ENCODE peak calls at places on chromosomes 16 and 17, in ten cellular contexts. One of them, this sample, is unnamed.

GRCh38 chr17:27947005-27947406 is 53.8 kb upstream of the LYRM9 start:
- DNase-seq in pancreas: no peak
- DNase-seq in dorsolateral prefrontal cortex: peak; percentile 52
- DNase-seq in CD8-positive, alpha-beta memory T cell: no peak
- DNase-seq in ovary: no peak
- DNase-seq in GM12865: no peak
- DNase-seq in GM23248: no peak
- DNase-seq in IMR-90: no peak
- DNase-seq in uterus: no peak
- DNase-seq in fibroblast of pulmonary artery: no peak
- DNase-seq in this sample: no peak

GRCh38 chr16:88789593-88789992 is 4.6 kb upstream of the PIEZO1 start:
- DNase-seq in fibroblast of pulmonary artery: no peak
- DNase-seq in IMR-90: no peak
- DNase-seq in uterus: no peak
- DNase-seq in GM23248: no peak
- DNase-seq in GM12865: no peak
- DNase-seq in pancreas: no peak
- DNase-seq in ovary: no peak
- DNase-seq in dorsolateral prefrontal cortex: no peak
- DNase-seq in CD8-positive, alpha-beta memory T cell: no peak
- DNase-seq in this sample: no peak

GRCh38 chr16:5036228-5037156 is 2.8 kb upstream of the NAGPA start:
- DNase-seq in GM12865: peak; percentile 46
- DNase-seq in uterus: no peak
- DNase-seq in CD8-positive, alpha-beta memory T cell: no peak
- DNase-seq in ovary: no peak
- DNase-seq in GM23248: no peak
- DNase-seq in dorsolateral prefrontal cortex: no peak
- DNase-seq in fibroblast of pulmonary artery: peak; percentile 51
- DNase-seq in pancreas: no peak
- DNase-seq in IMR-90: no peak
- DNase-seq in this sample: no peak

GRCh38 chr16:85278851-85279250 is 166.6 kb upstream of the CIBAR2 start:
- DNase-seq in fibroblast of pulmonary artery: no peak
- DNase-seq in pancreas: no peak
- DNase-seq in dorsolateral prefrontal cortex: no peak
- DNase-seq in uterus: no peak
- DNase-seq in ovary: no peak
- DNase-seq in GM12865: no peak
- DNase-seq in IMR-90: no peak
- DNase-seq in GM23248: no peak
- DNase-seq in CD8-positive, alpha-beta memory T cell: no peak
- DNase-seq in this sample: no peak

GRCh38 chr16:12617401-12617819 is 186.3 kb downstream of the CPPED1 start:
- DNase-seq in CD8-positive, alpha-beta memory T cell: no peak
- DNase-seq in ovary: no peak
- DNase-seq in dorsolateral prefrontal cortex: no peak
- DNase-seq in pancreas: no peak
- DNase-seq in IMR-90: no peak
- DNase-seq in GM23248: no peak
- DNase-seq in GM12865: peak; percentile 66
- DNase-seq in uterus: no peak
- DNase-seq in fibroblast of pulmonary artery: no peak
- DNase-seq in this sample: no peak

GRCh38 chr17:39164675-39165143 is 1.3 kb downstream of the ARL5C start:
- DNase-seq in GM12865: peak; percentile 95
- DNase-seq in uterus: peak; percentile 91
- DNase-seq in GM23248: peak; percentile 92
- DNase-seq in IMR-90: peak; percentile 89
- DNase-seq in pancreas: peak; percentile 86
- DNase-seq in fibroblast of pulmonary artery: peak; percentile 95
- DNase-seq in dorsolateral prefrontal cortex: peak; percentile 61
- DNase-seq in ovary: peak; percentile 84
- DNase-seq in CD8-positive, alpha-beta memory T cell: peak; percentile 79
- DNase-seq in this sample: peak; percentile 92

GRCh38 chr17:47889734-47890529 is 6.1 kb upstream of the SP2 start:
- DNase-seq in IMR-90: peak; percentile 77
- DNase-seq in pancreas: peak; percentile 81
- DNase-seq in GM23248: peak; percentile 89
- DNase-seq in fibroblast of pulmonary artery: peak; percentile 88
- DNase-seq in uterus: peak; percentile 90
- DNase-seq in GM12865: peak; percentile 90
- DNase-seq in CD8-positive, alpha-beta memory T cell: peak; percentile 84
- DNase-seq in dorsolateral prefrontal cortex: peak; percentile 85
- DNase-seq in ovary: peak; percentile 90
- DNase-seq in this sample: peak; percentile 89

GRCh38 chr17:20208717-20209116 is 199.6 kb downstream of the SPECC1 start:
- DNase-seq in GM23248: no peak
- DNase-seq in GM12865: no peak
- DNase-seq in uterus: no peak
- DNase-seq in ovary: peak; percentile 68
- DNase-seq in pancreas: no peak
- DNase-seq in CD8-positive, alpha-beta memory T cell: no peak
- DNase-seq in dorsolateral prefrontal cortex: no peak
- DNase-seq in IMR-90: no peak
- DNase-seq in fibroblast of pulmonary artery: no peak
- DNase-seq in this sample: no peak

GRCh38 chr17:70123193-70123592 is 46.1 kb upstream of the KCNJ2 start:
- DNase-seq in fibroblast of pulmonary artery: no peak
- DNase-seq in IMR-90: peak; percentile 6
- DNase-seq in uterus: no peak
- DNase-seq in dorsolateral prefrontal cortex: no peak
- DNase-seq in CD8-positive, alpha-beta memory T cell: no peak
- DNase-seq in GM23248: no peak
- DNase-seq in ovary: no peak
- DNase-seq in GM12865: no peak
- DNase-seq in pancreas: no peak
- DNase-seq in this sample: no peak

GRCh38 chr16:28326881-28327610 is 34.7 kb downstream of the SBK1 start:
- DNase-seq in dorsolateral prefrontal cortex: no peak
- DNase-seq in GM23248: peak; percentile 57
- DNase-seq in uterus: no peak
- DNase-seq in ovary: no peak
- DNase-seq in CD8-positive, alpha-beta memory T cell: peak; percentile 59
- DNase-seq in GM12865: peak; percentile 82
- DNase-seq in IMR-90: peak; percentile 34
- DNase-seq in pancreas: no peak
- DNase-seq in fibroblast of pulmonary artery: peak; percentile 54
- DNase-seq in this sample: peak; percentile 37

GRCh38 chr16:85420501-85421337 is 192.4 kb upstream of the GSE1 start:
- DNase-seq in pancreas: peak; percentile 31
- DNase-seq in IMR-90: peak; percentile 20
- DNase-seq in CD8-positive, alpha-beta memory T cell: peak; percentile 75
- DNase-seq in dorsolateral prefrontal cortex: peak; percentile 37
- DNase-seq in uterus: peak; percentile 35
- DNase-seq in GM12865: peak; percentile 71
- DNase-seq in fibroblast of pulmonary artery: peak; percentile 58
- DNase-seq in GM23248: peak; percentile 65
- DNase-seq in ovary: peak; percentile 64
- DNase-seq in this sample: peak; percentile 47

GRCh38 chr16:29698484-29699323 is 19.7 kb downstream of the QPRT start:
- DNase-seq in CD8-positive, alpha-beta memory T cell: no peak
- DNase-seq in fibroblast of pulmonary artery: no peak
- DNase-seq in GM23248: no peak
- DNase-seq in dorsolateral prefrontal cortex: no peak
- DNase-seq in IMR-90: no peak
- DNase-seq in uterus: no peak
- DNase-seq in GM12865: no peak
- DNase-seq in pancreas: no peak
- DNase-seq in ovary: no peak
- DNase-seq in this sample: no peak

GRCh38 chr16:29700253-29700987 is 21.4 kb downstream of the QPRT start:
- DNase-seq in uterus: peak; percentile 73
- DNase-seq in ovary: peak; percentile 80
- DNase-seq in dorsolateral prefrontal cortex: peak; percentile 58
- DNase-seq in IMR-90: peak; percentile 87
- DNase-seq in pancreas: peak; percentile 59
- DNase-seq in CD8-positive, alpha-beta memory T cell: peak; percentile 78
- DNase-seq in fibroblast of pulmonary artery: peak; percentile 93
- DNase-seq in GM12865: peak; percentile 87
- DNase-seq in GM23248: peak; percentile 94
- DNase-seq in this sample: peak; percentile 75

GRCh38 chr16:29702307-29702706 is 23.3 kb downstream of the QPRT start:
- DNase-seq in uterus: no peak
- DNase-seq in GM23248: no peak
- DNase-seq in CD8-positive, alpha-beta memory T cell: peak; percentile 79
- DNase-seq in GM12865: peak; percentile 75
- DNase-seq in pancreas: no peak
- DNase-seq in fibroblast of pulmonary artery: no peak
- DNase-seq in ovary: no peak
- DNase-seq in dorsolateral prefrontal cortex: no peak
- DNase-seq in IMR-90: no peak
- DNase-seq in this sample: no peak

GRCh38 chr16:29699324-29700219 is 20.6 kb downstream of the QPRT start:
- DNase-seq in uterus: no peak
- DNase-seq in GM12865: no peak
- DNase-seq in dorsolateral prefrontal cortex: no peak
- DNase-seq in CD8-positive, alpha-beta memory T cell: no peak
- DNase-seq in ovary: no peak
- DNase-seq in GM23248: no peak
- DNase-seq in fibroblast of pulmonary artery: no peak
- DNase-seq in pancreas: no peak
- DNase-seq in IMR-90: no peak
- DNase-seq in this sample: no peak

GRCh38 chr16:29701214-29701555 is 22.2 kb downstream of the QPRT start:
- DNase-seq in GM12865: no peak
- DNase-seq in IMR-90: no peak
- DNase-seq in CD8-positive, alpha-beta memory T cell: no peak
- DNase-seq in ovary: no peak
- DNase-seq in fibroblast of pulmonary artery: no peak
- DNase-seq in pancreas: no peak
- DNase-seq in uterus: no peak
- DNase-seq in dorsolateral prefrontal cortex: no peak
- DNase-seq in GM23248: no peak
- DNase-seq in this sample: no peak
- H3K4me3 ChIP-seq in GM12865: no peak overlapping the region
- H3K4me3 ChIP-seq in IMR-90: no peak overlapping the region
- H3K4me3 ChIP-seq in CD8-positive, alpha-beta memory T cell: peak overlapping the region; percentile 49
- H3K4me3 ChIP-seq in ovary: no peak overlapping the region
- H3K4me3 ChIP-seq in fibroblast of pulmonary artery: no peak overlapping the region
- H3K4me3 ChIP-seq in pancreas: no peak overlapping the region
- H3K4me3 ChIP-seq in uterus: no peak overlapping the region
- H3K4me3 ChIP-seq in dorsolateral prefrontal cortex: no peak overlapping the region
- H3K4me3 ChIP-seq in GM23248: no peak overlapping the region
- H3K4me3 ChIP-seq in this sample: no peak overlapping the region

GRCh38 chr16:89922477-89922883 is 662 bp upstream of the TUBB3 start:
- DNase-seq in CD8-positive, alpha-beta memory T cell: no peak
- DNase-seq in GM12865: no peak
- DNase-seq in dorsolateral prefrontal cortex: peak; percentile 70
- DNase-seq in pancreas: peak; percentile 74
- DNase-seq in ovary: peak; percentile 69
- DNase-seq in fibroblast of pulmonary artery: peak; percentile 90
- DNase-seq in IMR-90: peak; percentile 91
- DNase-seq in uterus: peak; percentile 69
- DNase-seq in GM23248: peak; percentile 96
- DNase-seq in this sample: peak; percentile 69
- H3K4me3 ChIP-seq in CD8-positive, alpha-beta memory T cell: no peak overlapping the region
- H3K4me3 ChIP-seq in GM12865: peak overlapping the region; percentile 44
- H3K4me3 ChIP-seq in dorsolateral prefrontal cortex: peak overlapping the region; percentile 81
- H3K4me3 ChIP-seq in pancreas: peak overlapping the region; percentile 48
- H3K4me3 ChIP-seq in ovary: peak overlapping the region; percentile 33
- H3K4me3 ChIP-seq in fibroblast of pulmonary artery: peak overlapping the region; percentile 83
- H3K4me3 ChIP-seq in IMR-90: peak overlapping the region; percentile 83
- H3K4me3 ChIP-seq in uterus: peak overlapping the region; percentile 47
- H3K4me3 ChIP-seq in GM23248: peak overlapping the region; percentile 89
- H3K4me3 ChIP-seq in this sample: peak overlapping the region; percentile 77

DNA sequence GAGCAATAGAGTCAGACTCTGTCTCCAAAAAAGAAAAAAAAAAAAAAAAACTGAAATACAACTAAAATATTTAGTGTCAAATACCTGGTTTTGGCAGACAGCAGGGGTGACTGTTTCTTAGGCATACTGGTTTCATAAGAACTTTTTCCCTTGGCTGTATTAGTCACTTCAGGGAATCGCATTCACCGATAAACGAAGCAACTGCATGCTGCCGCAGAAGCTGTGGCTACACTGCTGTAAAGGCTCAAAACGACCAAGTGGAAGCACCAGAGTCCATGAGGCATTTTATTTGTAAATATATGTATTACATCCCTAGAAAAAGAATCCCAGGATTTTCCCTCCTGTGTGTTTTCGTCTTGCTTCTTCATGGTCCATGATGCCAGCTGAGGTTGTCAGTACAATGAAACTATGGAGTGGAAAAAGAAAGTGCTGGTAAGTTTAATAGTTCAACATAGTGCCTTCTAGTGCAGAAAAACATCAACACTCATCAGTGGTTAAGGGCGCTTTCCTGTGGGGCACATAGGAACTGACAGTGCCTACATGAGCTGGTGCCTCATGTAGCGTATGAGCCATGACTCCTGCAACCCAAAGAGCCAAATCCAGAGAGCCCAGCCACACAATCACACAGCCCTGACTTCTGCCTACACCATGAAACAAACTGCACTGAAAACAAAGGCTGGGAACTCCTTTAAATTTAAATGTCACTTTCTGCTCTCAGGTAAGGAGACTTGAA is 7.3 kb downstream of the RPS15A start:
- DNase-seq in ovary: no peak
- DNase-seq in fibroblast of pulmonary artery: no peak
- DNase-seq in GM12865: no peak
- DNase-seq in uterus: no peak
- DNase-seq in dorsolateral prefrontal cortex: no peak
- DNase-seq in pancreas: no peak
- DNase-seq in IMR-90: no peak
- DNase-seq in CD8-positive, alpha-beta memory T cell: no peak
- DNase-seq in GM23248: no peak
- DNase-seq in this sample: no peak
- H3K4me3 ChIP-seq in ovary: no peak overlapping the region
- H3K4me3 ChIP-seq in fibroblast of pulmonary artery: no peak overlapping the region
- H3K4me3 ChIP-seq in GM12865: no peak overlapping the region
- H3K4me3 ChIP-seq in uterus: no peak overlapping the region
- H3K4me3 ChIP-seq in dorsolateral prefrontal cortex: no peak overlapping the region
- H3K4me3 ChIP-seq in pancreas: no peak overlapping the region
- H3K4me3 ChIP-seq in IMR-90: no peak overlapping the region
- H3K4me3 ChIP-seq in CD8-positive, alpha-beta memory T cell: no peak overlapping the region
- H3K4me3 ChIP-seq in GM23248: no peak overlapping the region
- H3K4me3 ChIP-seq in this sample: no peak overlapping the region

DNA sequence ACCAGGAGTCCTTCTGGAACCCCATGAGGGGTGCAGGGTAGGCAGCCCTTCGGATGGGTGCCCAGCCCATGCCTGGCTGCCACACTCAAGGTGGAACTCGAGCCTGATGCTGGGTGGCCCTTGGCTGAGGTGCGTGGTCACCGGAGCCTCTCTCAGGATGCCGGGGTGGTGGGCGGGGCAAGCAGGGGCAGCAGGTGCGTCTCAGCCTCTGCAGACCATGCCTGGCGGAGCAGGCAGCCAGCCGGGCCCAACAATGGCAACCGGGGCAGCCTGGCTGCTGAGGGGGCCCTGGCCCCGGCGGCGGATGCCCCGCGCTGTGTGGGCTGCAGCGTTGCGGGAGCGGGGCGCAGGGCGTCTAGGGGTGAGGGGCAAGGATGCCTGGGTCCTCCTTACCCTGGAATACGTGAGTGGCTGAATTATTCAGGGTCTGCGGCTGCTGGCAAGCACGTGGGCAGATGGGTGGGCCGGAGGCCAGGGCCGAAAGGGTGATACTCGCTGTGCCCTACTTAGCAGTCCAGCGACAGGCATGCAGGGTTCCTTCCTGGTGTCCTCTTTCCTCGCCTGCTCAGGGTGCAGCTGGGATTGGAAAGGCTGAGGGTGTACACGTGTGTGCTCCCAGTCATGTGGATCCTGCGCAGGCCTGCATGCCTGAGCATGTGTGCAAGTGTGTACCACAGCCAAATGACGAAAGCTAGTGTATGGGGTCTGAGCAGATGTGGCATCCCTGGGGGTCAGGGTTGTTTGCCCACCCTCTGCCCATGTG is 14.6 kb downstream of the MYO15A start:
- DNase-seq in dorsolateral prefrontal cortex: no peak
- DNase-seq in pancreas: no peak
- DNase-seq in uterus: no peak
- DNase-seq in IMR-90: no peak
- DNase-seq in fibroblast of pulmonary artery: no peak
- DNase-seq in GM23248: no peak
- DNase-seq in CD8-positive, alpha-beta memory T cell: no peak
- DNase-seq in GM12865: no peak
- DNase-seq in ovary: no peak
- DNase-seq in this sample: no peak
- H3K4me3 ChIP-seq in dorsolateral prefrontal cortex: no peak overlapping the region
- H3K4me3 ChIP-seq in pancreas: no peak overlapping the region
- H3K4me3 ChIP-seq in uterus: no peak overlapping the region
- H3K4me3 ChIP-seq in IMR-90: no peak overlapping the region
- H3K4me3 ChIP-seq in fibroblast of pulmonary artery: no peak overlapping the region
- H3K4me3 ChIP-seq in GM23248: no peak overlapping the region
- H3K4me3 ChIP-seq in CD8-positive, alpha-beta memory T cell: no peak overlapping the region
- H3K4me3 ChIP-seq in GM12865: no peak overlapping the region
- H3K4me3 ChIP-seq in ovary: no peak overlapping the region
- H3K4me3 ChIP-seq in this sample: no peak overlapping the region

This sample was measured in left ventricle myocardium inferior.